ENCODE peak calls at places on chromosomes 1 and 21, in five cellular contexts. E is thoracic aorta, K is brain microvascular endothelial cell, N is fibroblast of lung, V is stomach. H is an unnamed sample.

GRCh38 chr1:160607051-160608032 is 28.0 kb upstream of the CD84 start:
- DNase-seq in E (no peak), K (peak), N (peak), V (peak), H (peak)

GRCh38 chr21:42061866-42062542 is 9.1 kb upstream of the UMODL1 start:
- DNase-seq in E (no peak), K (no peak), N (no peak), V (no peak), H (no peak)

GRCh38 chr1:179831852-179832699 is 45.5 kb downstream of the TOR1AIP2 start:
- DNase-seq in E (no peak), K (no peak), N (peak), V (no peak), H (no peak)

GRCh38 chr1:58249729-58250586 is 296.6 kb downstream of the OMA1 start:
- DNase-seq in E (no peak), K (peak), N (peak), V (no peak), H (peak)

GRCh38 chr1:6891781-6892579 is 106.7 kb downstream of the CAMTA1 start:
- DNase-seq in E (no peak), K (peak), N (peak), V (no peak), H (peak)

GRCh38 chr1:181083842-181084605 is 4.5 kb upstream of the IER5 start:
- DNase-seq in E (no peak), K (no peak), N (no peak), V (peak), H (peak)

GRCh38 chr1:95233321-95233736 is 681 bp upstream of the RWDD3 start:
- DNase-seq in E (no peak), K (peak), N (peak), V (peak), H (no peak)

GRCh38 chr1:107821340-107821739 is 143.6 kb downstream of the VAV3 start:
- DNase-seq in E (no peak), K (peak), N (no peak), V (no peak), H (peak)

GRCh38 chr1:161133220-161133740 is 813 bp upstream of the DEDD start:
- DNase-seq in E (no peak), K (no peak), N (no peak), V (no peak), H (peak)

GRCh38 chr1:230797376-230798186 is 50.4 kb downstream of the CAPN9 start:
- DNase-seq in E (no peak), K (peak), N (peak), V (peak), H (peak)

GRCh38 chr1:147541672-147542548 is 609 bp downstream of the BCL9 start:
- DNase-seq in E (peak), K (peak), N (peak), V (peak), H (peak)

GRCh38 chr1:230854423-230854822 is 13.9 kb downstream of the C1orf198 start:
- DNase-seq in E (no peak), K (no peak), N (no peak), V (no peak), H (no peak)

GRCh38 chr1:10599194-10599861 is 124.6 kb downstream of the PEX14 start:
- DNase-seq in E (no peak), K (peak), N (peak), V (no peak), H (peak)

GRCh38 chr1:234970731-234971476 is 157.7 kb downstream of the TOMM20 start:
- DNase-seq in E (no peak), K (peak), N (peak), V (peak), H (peak)

GRCh38 chr1:147892216-147892615 is 10.4 kb upstream of the GJA8 start:
- DNase-seq in E (no peak), K (no peak), N (no peak), V (no peak), H (peak)

GRCh38 chr1:52634111-52634510 is 1.1 kb downstream of the SHISAL2A start:
- DNase-seq in E (no peak), K (no peak), N (no peak), V (no peak), H (no peak)

GRCh38 chr1:58783090-58783992 is 506 bp downstream of the JUN start:
- DNase-seq in E (peak), K (peak), N (peak), V (peak), H (peak)

GRCh38 chr1:226662704-226663326 is 76.3 kb downstream of the ITPKB start:
- DNase-seq in E (peak), K (peak), N (peak), V (peak), H (peak)

GRCh38 chr1:163596541-163597258 is 274.9 kb downstream of the NUF2 start:
- DNase-seq in E (no peak), K (no peak), N (no peak), V (no peak), H (peak)

GRCh38 chr1:92958203-92958970 is 2.9 kb downstream of the DIPK1A start:
- DNase-seq in E (no peak), K (no peak), N (peak), V (no peak), H (no peak)

GRCh38 chr1:45543599-45544417 is 6.8 kb upstream of the AKR1A1 start:
- DNase-seq in E (no peak), K (no peak), N (peak), V (peak), H (no peak)

GRCh38 chr1:68770817-68771216 is 273.9 kb upstream of the DEPDC1 start:
- DNase-seq in E (no peak), K (no peak), N (no peak), V (no peak), H (no peak)

GRCh38 chr21:36473203-36473602 is 6.7 kb downstream of the CLDN14 start:
- DNase-seq in E (no peak), K (no peak), N (no peak), V (no peak), H (no peak)

GRCh38 chr21:14923468-14923867 is 141.3 kb downstream of the NRIP1 start:
- DNase-seq in E (no peak), K (no peak), N (peak), V (no peak), H (no peak)

GRCh38 chr1:235893840-235894239 is 27.1 kb upstream of the LYST start:
- DNase-seq in E (no peak), K (no peak), N (no peak), V (no peak), H (no peak)

GRCh38 chr1:29490204-29490934 is 254.0 kb downstream of the PTPRU start:
- DNase-seq in E (no peak), K (no peak), N (no peak), V (no peak), H (no peak)

GRCh38 chr1:63703661-63704060 is 70.2 kb upstream of the ROR1 start:
- DNase-seq in E (no peak), K (no peak), N (no peak), V (no peak), H (no peak)

GRCh38 chr1:181126871-181127587 is 38.5 kb downstream of the IER5 start:
- DNase-seq in E (no peak), K (no peak), N (no peak), V (peak), H (peak)

GRCh38 chr21:45892156-45892919 is 89.2 kb upstream of the COL6A1 start:
- DNase-seq in E (no peak), K (no peak), N (no peak), V (no peak), H (no peak)

GRCh38 chr1:118325545-118326225 is 140.7 kb upstream of the SPAG17 start:
- DNase-seq in E (no peak), K (no peak), N (peak), V (no peak), H (peak)

GRCh38 chr1:23200885-23201284 is 16.4 kb downstream of the HTR1D start:
- DNase-seq in E (no peak), K (no peak), N (no peak), V (no peak), H (no peak)

GRCh38 chr1:45001011-45001481 is 10.1 kb downstream of the HECTD3 start:
- DNase-seq in E (no peak), K (no peak), N (no peak), V (peak), H (no peak)

GRCh38 chr1:101027194-101027772 is 1.7 kb upstream of the DPH5 start:
- DNase-seq in E (no peak), K (no peak), N (no peak), V (no peak), H (no peak)

GRCh38 chr1:50983403-50983802 is 13.4 kb downstream of the CDKN2C start:
- DNase-seq in E (no peak), K (no peak), N (no peak), V (no peak), H (no peak)

GRCh38 chr1:150150511-150151021 is 850 bp downstream of the PLEKHO1 start:
- DNase-seq in E (no peak), K (no peak), N (no peak), V (no peak), H (no peak)

GRCh38 chr1:201888282-201889033 is at the start of gene SHISA4:
- DNase-seq in E (peak), K (no peak), N (peak), V (peak), H (peak)

GRCh38 chr1:31669786-31670582 is 25.3 kb upstream of the PEF1 start:
- DNase-seq in E (peak), K (peak), N (peak), V (peak), H (peak)
- TF ChIP-seq CTCF in E (peak), K (peak), N (no peak), V (no peak), H (peak)

DNA sequence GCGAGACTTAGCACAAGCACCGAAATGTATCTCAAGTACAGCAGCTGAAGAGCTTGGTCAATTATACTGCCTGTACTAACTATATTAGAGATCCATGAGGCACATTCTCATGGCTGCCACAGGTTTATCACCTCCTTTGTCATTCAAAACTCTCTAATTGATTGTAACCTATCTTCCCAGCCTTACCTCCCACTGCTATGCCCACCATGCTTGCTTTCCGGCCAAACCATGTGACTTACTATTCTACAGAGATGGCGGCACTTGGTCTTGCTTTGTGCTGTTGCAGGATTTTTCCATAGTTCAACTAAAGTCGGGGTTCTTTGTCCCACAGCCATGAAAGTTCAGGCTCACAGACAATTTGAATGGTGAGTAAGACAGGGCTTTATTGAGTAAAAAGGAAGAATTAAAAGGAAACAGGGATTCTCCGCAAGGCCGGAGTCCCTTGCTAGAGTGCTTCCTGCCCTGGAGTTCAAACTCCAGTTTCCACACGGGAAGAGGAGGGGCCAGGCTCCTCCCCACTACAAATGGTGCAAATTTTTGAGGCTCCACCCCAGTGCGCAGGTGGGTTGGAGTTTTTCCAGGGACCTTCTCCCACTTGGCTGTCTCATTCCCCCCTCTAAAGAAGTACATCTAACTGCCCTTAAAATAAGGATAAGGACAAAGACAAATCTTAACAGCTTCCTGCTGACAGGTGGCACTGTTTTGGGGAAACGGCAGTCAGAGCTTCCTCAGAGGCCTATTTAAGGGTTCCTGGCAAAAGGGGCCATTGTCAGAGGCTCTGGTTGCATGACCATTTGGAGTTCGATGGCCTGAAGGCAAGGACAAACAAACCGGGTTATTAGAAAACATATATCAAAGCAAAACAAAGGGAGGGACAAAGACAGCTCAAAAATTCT is 28.7 kb downstream of the FMO2 start:
- DNase-seq in E (no peak), K (no peak), N (no peak), V (no peak), H (no peak)
- H3K4me3 ChIP-seq in E (no peak), K (no peak), N (no peak), V (no peak), H (no peak)

GRCh38 chr1:87450615-87451209 is 122.0 kb downstream of the LMO4 start:
- DNase-seq in E (no peak), K (no peak), N (no peak), V (peak), H (peak)
- TF ChIP-seq CTCF in E (no peak), K (no peak), N (no peak), V (no peak), H (peak)

GRCh38 chr1:154222518-154222917 is 1.8 kb downstream of the UBAP2L start:
- DNase-seq in E (no peak), K (no peak), N (no peak), V (no peak), H (no peak)
- H3K4me3 ChIP-seq in E (peak), K (peak), N (peak), V (peak), H (peak)

DNA sequence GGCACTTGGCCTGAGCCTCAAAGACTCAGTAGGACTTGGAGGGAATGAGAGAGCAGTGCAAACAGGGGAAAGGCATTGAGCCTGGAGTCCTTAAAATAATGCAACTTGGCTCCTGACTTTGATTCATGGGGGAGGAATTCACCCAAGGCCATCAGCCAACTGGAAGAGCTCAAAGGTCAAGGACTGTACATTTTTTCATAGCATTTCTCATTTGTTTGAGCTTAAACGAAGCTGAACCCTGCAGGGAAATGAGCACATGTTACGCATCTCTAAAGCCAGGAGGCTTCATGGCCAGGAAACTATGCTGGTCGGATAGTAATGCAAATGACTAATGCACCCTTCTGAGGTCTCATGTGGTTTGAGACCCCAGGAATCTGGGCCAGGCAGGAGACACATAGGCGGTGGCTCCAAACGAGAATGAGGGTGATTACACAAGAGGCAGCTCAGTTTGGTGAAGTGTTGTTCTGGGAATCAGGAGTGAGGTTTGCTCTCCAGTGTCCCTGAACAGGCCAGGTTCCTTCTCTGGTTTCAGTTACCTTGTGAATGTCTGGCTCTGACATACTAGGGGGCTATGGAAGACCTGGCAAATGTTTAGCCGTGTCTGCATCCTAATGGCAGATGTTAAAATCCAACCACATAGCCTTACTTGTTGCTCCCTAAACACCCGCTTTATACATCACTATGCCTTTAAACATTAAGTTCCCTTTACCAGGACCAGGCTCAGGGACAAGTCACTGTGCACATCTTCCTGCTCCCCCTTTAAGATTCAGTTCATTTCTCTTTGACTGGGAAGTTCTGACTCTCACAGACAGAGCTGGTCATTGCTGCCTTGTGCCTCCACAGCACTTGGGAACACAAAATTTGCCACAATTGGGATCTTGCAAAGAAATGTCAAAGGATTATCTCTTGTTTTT is 503.9 kb upstream of the USP24 start:
- DNase-seq in E (peak), K (peak), N (peak), V (peak), H (peak)
- TF ChIP-seq CTCF in E (no peak), K (no peak), N (peak), V (no peak), H (no peak)

GRCh38 chr1:37055631-37056030 is 21.3 kb upstream of the GRIK3 start:
- DNase-seq in E (no peak), K (no peak), N (no peak), V (no peak), H (no peak)
- H3K4me3 ChIP-seq in E (no peak), K (no peak), N (no peak), V (no peak), H (no peak)